ENCODE peak calls at places on chromosome 5, in ten cellular contexts. N is GM06990; T is GM12865; A is uterus; M is foreskin fibroblast; E is bronchial epithelial cell; O is choroid plexus epithelial cell; S is MM.1S; Y is CD8-positive, alpha-beta T cell; X is RWPE2. J is an unnamed sample.

GRCh38 chr5:66436721-66437120 is 159.5 kb upstream of the MAST4 start:
- DNase-seq in N (no peak), T (peak), A (no peak), M (no peak), E (peak), O (no peak), S (no peak), Y (no peak), X (no peak), J (no peak)

GRCh38 chr5:88889165-88890069 is 6.4 kb upstream of the MEF2C start:
- DNase-seq in N (peak), T (peak), A (peak), M (peak), E (no peak), O (peak), S (peak), Y (no peak), X (no peak), J (no peak)

GRCh38 chr5:151267481-151268275 is 14.7 kb downstream of the GM2A start:
- DNase-seq in N (no peak), T (no peak), A (no peak), M (peak), E (no peak), O (no peak), S (no peak), Y (no peak), X (no peak), J (no peak)

GRCh38 chr5:142296914-142297417 is 27.9 kb downstream of the SPRY4 start:
- DNase-seq in N (no peak), T (no peak), A (no peak), M (peak), E (no peak), O (peak), S (no peak), Y (no peak), X (no peak), J (no peak)

GRCh38 chr5:73940026-73940425 is 314.0 kb downstream of the ARHGEF28 start:
- DNase-seq in N (no peak), T (no peak), A (no peak), M (no peak), E (no peak), O (peak), S (no peak), Y (no peak), X (no peak), J (no peak)

GRCh38 chr5:34905564-34905963 is 9.7 kb downstream of the RAD1 start:
- DNase-seq in N (no peak), T (no peak), A (no peak), M (peak), E (no peak), O (peak), S (no peak), Y (no peak), X (no peak), J (no peak)

GRCh38 chr5:128534729-128535128 is 3.3 kb downstream of the FBN2 start:
- DNase-seq in N (no peak), T (no peak), A (no peak), M (peak), E (peak), O (peak), S (no peak), Y (no peak), X (no peak), J (no peak)

GRCh38 chr5:103234239-103234975 is 24.2 kb upstream of the MACIR start:
- DNase-seq in N (no peak), T (no peak), A (no peak), M (peak), E (peak), O (peak), S (no peak), Y (no peak), X (no peak), J (no peak)

GRCh38 chr5:10671041-10672008 is 89.7 kb downstream of the DAP start:
- DNase-seq in N (no peak), T (no peak), A (no peak), M (peak), E (no peak), O (no peak), S (no peak), Y (no peak), X (no peak), J (no peak)

GRCh38 chr5:151565971-151566370 is 25.2 kb downstream of the FAT2 start:
- DNase-seq in N (no peak), T (no peak), A (no peak), M (no peak), E (no peak), O (no peak), S (no peak), Y (no peak), X (no peak), J (no peak)

GRCh38 chr5:132251220-132251725 is 6.2 kb upstream of the PDLIM4 start:
- DNase-seq in N (no peak), T (no peak), A (no peak), M (peak), E (no peak), O (no peak), S (no peak), Y (no peak), X (peak), J (no peak)

GRCh38 chr5:154714271-154714986 is 40.7 kb upstream of the LARP1 start:
- DNase-seq in N (no peak), T (peak), A (no peak), M (peak), E (peak), O (peak), S (peak), Y (no peak), X (no peak), J (peak)

GRCh38 chr5:175460126-175460525 is 16.1 kb upstream of the DRD1 start:
- DNase-seq in N (no peak), T (no peak), A (no peak), M (peak), E (peak), O (peak), S (peak), Y (no peak), X (no peak), J (no peak)

GRCh38 chr5:13987843-13988464 is 43.5 kb upstream of the DNAH5 start:
- DNase-seq in N (peak), T (peak), A (peak), M (peak), E (peak), O (peak), S (peak), Y (no peak), X (no peak), J (peak)

GRCh38 chr5:33032161-33033085 is 321.3 kb downstream of the NPR3 start:
- DNase-seq in N (no peak), T (no peak), A (no peak), M (peak), E (no peak), O (peak), S (no peak), Y (no peak), X (no peak), J (no peak)

GRCh38 chr5:157593036-157593435 is 17.5 kb upstream of the ADAM19 start:
- DNase-seq in N (no peak), T (no peak), A (no peak), M (no peak), E (no peak), O (no peak), S (no peak), Y (no peak), X (no peak), J (no peak)
- H3K4me3 ChIP-seq in N (no peak), T (no peak), A (no peak), M (no peak), E (no peak), O (no peak), S (no peak), Y (no peak), X (no peak), J (no peak)

GRCh38 chr5:90390326-90390725 is 19.2 kb downstream of the CETN3 start:
- DNase-seq in N (no peak), T (no peak), A (no peak), M (no peak), E (no peak), O (no peak), S (no peak), Y (no peak), X (no peak), J (no peak)

GRCh38 chr5:90387508-90387907 is 22.0 kb downstream of the CETN3 start:
- DNase-seq in N (no peak), T (no peak), A (no peak), M (no peak), E (no peak), O (no peak), S (no peak), Y (no peak), X (no peak), J (no peak)

GRCh38 chr5:90384389-90384788 is 25.2 kb downstream of the CETN3 start:
- DNase-seq in N (no peak), T (no peak), A (no peak), M (no peak), E (no peak), O (no peak), S (no peak), Y (no peak), X (no peak), J (no peak)

GRCh38 chr5:90383903-90384302 is 25.7 kb downstream of the CETN3 start:
- DNase-seq in N (no peak), T (no peak), A (no peak), M (no peak), E (no peak), O (no peak), S (no peak), Y (no peak), X (no peak), J (no peak)

DNA sequence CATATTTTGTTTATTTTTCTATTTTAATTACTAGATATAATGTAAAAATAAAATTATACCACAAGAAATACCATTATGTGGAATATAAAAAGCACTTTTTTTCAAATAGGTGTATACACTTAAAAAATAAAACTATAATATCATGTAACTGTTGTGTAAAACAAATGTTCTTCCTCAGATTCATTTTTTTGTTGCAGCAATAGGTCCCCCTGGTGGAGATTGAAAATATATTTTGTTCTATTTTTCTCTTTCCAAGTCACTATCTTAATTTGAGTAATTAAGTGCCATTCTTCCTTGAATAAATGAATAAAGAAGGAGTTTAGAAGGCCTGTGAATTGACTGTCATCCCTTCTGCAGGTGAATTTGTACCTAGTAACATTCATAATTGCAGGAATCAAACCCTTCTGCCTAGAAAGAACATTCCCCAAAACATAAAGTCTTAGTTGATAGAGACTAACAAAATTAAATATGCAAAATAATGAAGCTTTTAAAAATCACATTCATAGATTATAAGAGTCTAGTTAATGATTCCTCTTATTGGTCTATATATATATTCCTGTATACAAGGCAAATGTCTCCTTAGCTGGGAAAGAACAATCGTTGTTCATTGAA is 23.4 kb downstream of the CETN3 start:
- DNase-seq in N (no peak), T (peak), A (no peak), M (peak), E (peak), O (peak), S (peak), Y (no peak), X (no peak), J (no peak)
- TF ChIP-seq CTCF in N (peak), T (peak), A (peak), M (peak), E (peak), O (peak), S (peak), Y (peak), X (peak), J (peak)

DNA sequence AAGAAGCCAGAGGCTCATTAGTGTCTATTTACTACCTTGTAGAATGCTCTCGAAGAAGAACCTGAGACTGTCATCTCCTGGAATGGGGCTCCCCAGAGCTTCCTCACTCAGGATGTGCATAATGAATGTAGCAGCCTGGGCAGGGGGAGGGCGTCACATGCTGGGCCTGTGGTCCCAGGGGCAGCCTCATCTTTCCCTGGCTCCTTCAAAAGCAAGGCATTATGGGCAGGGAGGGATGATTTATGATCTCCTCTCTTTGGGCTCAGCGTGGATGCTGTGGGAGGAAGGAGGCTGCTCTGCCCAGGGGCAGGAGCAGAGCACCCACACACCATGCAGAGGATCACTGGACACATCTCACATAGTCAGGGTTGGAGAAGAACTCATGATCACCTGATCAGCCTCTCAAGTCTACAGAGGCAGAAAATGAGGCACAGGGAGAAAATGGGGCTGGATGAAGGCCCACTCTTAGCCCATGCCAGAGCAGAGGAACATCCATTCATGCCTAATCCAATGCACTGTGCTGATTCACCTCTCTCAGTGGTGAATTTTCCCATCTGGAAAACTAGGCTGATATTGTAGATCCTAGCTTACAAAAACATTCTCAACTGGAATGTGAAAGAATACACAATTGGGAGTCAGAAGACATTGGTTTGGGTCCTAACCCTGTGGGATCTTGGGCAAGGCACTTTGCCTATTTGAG is 173.7 kb downstream of the CARTPT start:
- DNase-seq in N (no peak), T (no peak), A (no peak), M (peak), E (no peak), O (no peak), S (no peak), Y (no peak), X (no peak), J (no peak)
- H3K4me3 ChIP-seq in N (no peak), T (no peak), A (no peak), M (no peak), E (no peak), O (no peak), S (no peak), Y (no peak), X (no peak), J (no peak)

GRCh38 chr5:155969510-155969909 is 357.5 kb upstream of the SGCD start:
- DNase-seq in N (no peak), T (no peak), A (no peak), M (no peak), E (no peak), O (no peak), S (no peak), Y (no peak), X (no peak), J (no peak)
- TF ChIP-seq CTCF in N (no peak), T (no peak), A (no peak), M (no peak), E (no peak), O (no peak), S (no peak), Y (no peak), X (no peak), J (no peak)

GRCh38 chr5:121573844-121574243 is 277.8 kb upstream of the FTMT start:
- DNase-seq in N (no peak), T (no peak), A (no peak), M (no peak), E (no peak), O (no peak), S (no peak), Y (no peak), X (no peak), J (no peak)

DNA sequence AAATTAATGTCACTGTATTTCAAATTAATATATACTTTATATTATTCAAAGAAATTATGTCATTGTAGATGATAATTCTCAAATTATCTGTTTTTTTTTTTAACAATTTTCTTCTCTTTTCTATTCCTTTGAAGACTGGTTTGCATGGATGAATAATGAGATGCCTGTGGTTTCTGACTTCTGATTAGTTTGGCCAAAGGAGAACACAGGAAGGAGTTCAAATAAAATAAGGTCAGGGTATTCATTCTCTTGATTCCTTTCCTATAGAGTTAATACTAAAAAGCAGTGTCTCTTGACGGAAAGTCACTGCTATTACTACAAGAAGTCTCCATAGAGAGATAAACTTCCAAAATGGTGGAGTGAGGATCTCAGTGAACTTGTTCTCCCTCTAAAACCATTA is 279.6 kb upstream of the FTMT start:
- DNase-seq in N (no peak), T (no peak), A (no peak), M (peak), E (no peak), O (peak), S (no peak), Y (no peak), X (no peak), J (no peak)
- H3K4me3 ChIP-seq in N (no peak), T (no peak), A (no peak), M (no peak), E (no peak), O (no peak), S (no peak), Y (no peak), X (no peak), J (no peak)

GRCh38 chr5:69048233-69048632 is 45.6 kb upstream of the SLC30A5 start:
- DNase-seq in N (no peak), T (peak), A (no peak), M (peak), E (no peak), O (no peak), S (peak), Y (no peak), X (no peak), J (no peak)
- TF ChIP-seq CTCF in N (peak), T (peak), A (peak), M (peak), E (peak), O (peak), S (peak), Y (no peak), X (peak), J (peak)

DNA sequence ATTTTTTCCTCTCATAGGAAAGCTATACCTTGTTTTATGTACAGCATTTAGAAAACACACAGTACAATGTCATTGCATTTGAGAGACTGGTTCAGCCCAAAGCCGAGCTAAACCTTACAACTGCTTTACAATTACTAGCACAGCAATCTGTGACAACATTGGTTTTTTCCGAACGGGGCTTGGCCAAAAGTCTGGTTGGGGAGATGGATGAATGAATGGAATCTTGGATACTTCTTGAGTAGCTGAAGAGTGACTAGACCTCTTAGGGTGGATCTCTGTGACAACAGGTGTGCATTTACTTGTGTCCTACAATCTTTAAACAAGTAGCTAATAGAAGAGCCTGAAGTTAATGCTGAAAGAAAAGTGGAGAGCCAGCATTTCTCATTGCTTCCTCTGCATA is 1.2 kb downstream of the SGCD start:
- DNase-seq in N (no peak), T (no peak), A (no peak), M (peak), E (no peak), O (no peak), S (no peak), Y (no peak), X (no peak), J (no peak)
- H3K4me3 ChIP-seq in N (no peak), T (no peak), A (peak), M (peak), E (no peak), O (no peak), S (no peak), Y (no peak), X (no peak), J (no peak)

GRCh38 chr5:8522635-8523034 is 653.7 kb downstream of the MTRR start:
- DNase-seq in N (no peak), T (no peak), A (no peak), M (no peak), E (no peak), O (peak), S (no peak), Y (no peak), X (no peak), J (no peak)
- TF ChIP-seq CTCF in N (no peak), T (no peak), A (no peak), M (no peak), E (no peak), O (peak), S (no peak), Y (no peak), X (peak), J (no peak)

GRCh38 chr5:16179936-16180788 is 571 bp upstream of the MARCHF11 start:
- DNase-seq in N (no peak), T (no peak), A (no peak), M (no peak), E (no peak), O (no peak), S (no peak), Y (no peak), X (no peak), J (no peak)

GRCh38 chr5:16178745-16179372 is 732 bp downstream of the MARCHF11 start:
- DNase-seq in N (peak), T (peak), A (peak), M (peak), E (peak), O (peak), S (peak), Y (no peak), X (peak), J (no peak)

GRCh38 chr5:16180789-16181082 is 1.1 kb upstream of the MARCHF11 start:
- DNase-seq in N (no peak), T (no peak), A (no peak), M (no peak), E (no peak), O (no peak), S (no peak), Y (no peak), X (no peak), J (no peak)

DNA sequence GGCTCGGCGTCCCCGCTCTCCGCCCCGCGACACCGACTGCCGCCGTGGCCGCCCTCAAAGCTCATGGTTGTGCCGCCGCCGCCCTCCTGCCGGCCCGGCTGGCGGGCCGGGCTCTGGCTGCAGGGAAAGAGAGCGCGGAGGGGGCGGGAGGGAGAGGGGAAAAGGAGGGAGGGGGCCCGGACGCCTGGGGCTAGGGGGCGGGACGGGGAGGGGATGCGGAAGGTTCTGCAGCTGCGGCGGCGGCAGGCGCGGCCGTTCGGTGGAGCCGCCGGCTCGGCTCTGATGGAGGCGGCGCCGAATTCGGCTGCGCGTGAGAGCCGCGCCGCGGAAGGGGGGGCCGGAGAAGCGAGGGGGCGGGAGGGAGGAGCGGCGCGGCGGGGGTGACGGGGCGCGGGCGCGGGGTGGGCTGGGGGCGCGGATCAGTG is at the start of gene MARCHF11:
- DNase-seq in N (no peak), T (no peak), A (no peak), M (no peak), E (no peak), O (no peak), S (no peak), Y (no peak), X (no peak), J (no peak)
- H3K4me3 ChIP-seq in N (no peak), T (no peak), A (no peak), M (no peak), E (peak), O (peak), S (no peak), Y (no peak), X (no peak), J (no peak)